ENCODE peak calls at places on chromosome 10, in eight cellular contexts. A is non-pigmented ciliary epithelial cell; T is astrocyte of the spinal cord; Q is naive B cell; F is activated CD4-positive, alpha-beta T cell treated with anti-CD3 and anti-CD28 coated beads, Interleukin-2, amount 50 U/mL, for 48 hours; M is GM04503; C is activated CD4-positive, alpha-beta memory T cell treated with anti-CD3 and anti-CD28 coated beads for 36 hours; R is caudate nucleus. V is an unnamed sample.

GRCh38 chr10:93224005-93224779 is 150.5 kb downstream of the CYP26A1 start:
- DNase-seq in A (no peak), M (no peak), Q (no peak), F (no peak), C (no peak), R (no peak), T (no peak), V (no peak)

GRCh38 chr10:74988787-74989574 is 122.5 kb upstream of the SAMD8 start:
- DNase-seq in T (no peak), A (no peak), Q (no peak), C (no peak), M (no peak), R (no peak), F (no peak), V (no peak)

GRCh38 chr10:82572686-82573226 is 697.8 kb downstream of the NRG3 start:
- DNase-seq in A (no peak), C (no peak), M (no peak), T (no peak), Q (no peak), F (no peak), R (no peak), V (no peak)

GRCh38 chr10:77268721-77269120 is 368.9 kb downstream of the KCNMA1 start:
- DNase-seq in T (no peak), Q (no peak), M (no peak), A (no peak), C (no peak), F (no peak), R (no peak), V (no peak)

GRCh38 chr10:115654961-115655360 is 561.8 kb downstream of the ATRNL1 start:
- DNase-seq in T (peak; percentile 75), F (no peak), A (no peak), C (no peak), R (no peak), Q (no peak), M (no peak), V (no peak)

GRCh38 chr10:60362461-60362860 is 27.2 kb downstream of the ANK3 start:
- DNase-seq in C (no peak), R (no peak), Q (no peak), M (no peak), A (no peak), T (no peak), F (no peak), V (no peak)

GRCh38 chr10:79103078-79103477 is 34.3 kb downstream of the ZMIZ1 start:
- DNase-seq in C (no peak), A (no peak), T (no peak), R (no peak), Q (no peak), M (no peak), F (no peak), V (no peak)

GRCh38 chr10:46288601-46289206 is 1.9 kb downstream of the ANTXRL start:
- DNase-seq in A (no peak), T (no peak), C (peak; percentile 2), Q (no peak), M (no peak), F (no peak), R (no peak), V (no peak)

GRCh38 chr10:33945051-33945450 is 610.6 kb upstream of the NRP1 start:
- DNase-seq in C (no peak), R (no peak), T (no peak), Q (no peak), A (no peak), M (no peak), F (no peak), V (no peak)

GRCh38 chr10:92222603-92223275 is 68.1 kb downstream of the CPEB3 start:
- DNase-seq in R (no peak), Q (no peak), C (no peak), T (peak; percentile 59), A (peak; percentile 44), M (no peak), F (no peak), V (no peak)

GRCh38 chr10:58385784-58386112 is 538 bp downstream of the TFAM start:
- DNase-seq in R (peak; percentile 42), Q (no peak), M (no peak), T (peak; percentile 27), F (peak; percentile 26), C (peak; percentile 38), A (no peak), V (no peak)

GRCh38 chr10:61406282-61406681 is 46.9 kb downstream of the TMEM26 start:
- DNase-seq in F (no peak), Q (no peak), C (no peak), A (no peak), R (no peak), M (no peak), T (no peak), V (no peak)

GRCh38 chr10:101561068-101561915 is 26.8 kb downstream of the POLL start:
- DNase-seq in C (no peak), F (no peak), A (no peak), R (no peak), Q (no peak), M (no peak), T (no peak), V (no peak)

GRCh38 chr10:93804200-93804599 is 46.5 kb downstream of the LGI1 start:
- DNase-seq in Q (no peak), A (no peak), C (no peak), R (no peak), T (no peak), F (no peak), M (no peak), V (no peak)

GRCh38 chr10:96826438-96826837 is 5.7 kb upstream of the LCOR start:
- DNase-seq in F (no peak), C (no peak), Q (no peak), A (no peak), R (no peak), M (no peak), T (no peak), V (no peak)

GRCh38 chr10:84177541-84178386 is 4.2 kb downstream of the GPR15LG start:
- DNase-seq in Q (no peak), C (peak; percentile 60), M (no peak), A (no peak), T (no peak), R (no peak), F (peak; percentile 15), V (peak; percentile 32)

GRCh38 chr10:70776455-70777005 is 8.6 kb downstream of the TBATA start:
- DNase-seq in C (peak; percentile 4), T (no peak), Q (no peak), M (no peak), F (no peak), R (no peak), A (no peak), V (no peak)

GRCh38 chr10:121598261-121599249 is at the start of gene FGFR2:
- DNase-seq in T (peak; percentile 62), F (peak; percentile 6), R (peak; percentile 70), Q (no peak), A (no peak), C (peak; percentile 38), M (no peak), V (peak; percentile 59)

GRCh38 chr10:11018426-11018818 is 750 bp downstream of the CELF2 start:
- DNase-seq in A (no peak), Q (no peak), F (peak; percentile 15), T (no peak), R (peak; percentile 41), M (no peak), C (peak; percentile 18), V (no peak)

GRCh38 chr10:125038637-125039036 is 96.7 kb downstream of the ZRANB1 start:
- DNase-seq in F (no peak), M (no peak), Q (no peak), C (peak; percentile 14), T (no peak), A (no peak), R (peak; percentile 19), V (no peak)

GRCh38 chr10:72242675-72243074 is 26.6 kb upstream of the ASCC1 start:
- DNase-seq in M (no peak), T (peak; percentile 61), Q (no peak), C (peak; percentile 52), A (no peak), F (no peak), R (no peak), V (no peak)

GRCh38 chr10:58064714-58065528 is 202.8 kb downstream of the IPMK start:
- DNase-seq in A (peak; percentile 22), T (peak; percentile 69), M (no peak), F (no peak), Q (peak; percentile 2), R (no peak), C (no peak), V (peak; percentile 11)

GRCh38 chr10:36531621-36532020 is 593.8 kb upstream of the ANKRD30A start:
- DNase-seq in R (no peak), C (no peak), F (no peak), T (no peak), M (no peak), A (no peak), Q (no peak), V (no peak)

GRCh38 chr10:13087986-13088618 is 11.9 kb upstream of the OPTN start:
- DNase-seq in Q (no peak), C (peak; percentile 39), M (peak; percentile 57), F (no peak), T (peak; percentile 64), A (no peak), R (no peak), V (no peak)

GRCh38 chr10:111335826-111336225 is 259.0 kb downstream of the ADRA2A start:
- DNase-seq in A (no peak), C (no peak), T (no peak), Q (no peak), M (no peak), F (no peak), R (no peak), V (no peak)

GRCh38 chr10:95077556-95077955 is 8.3 kb upstream of the CYP2C8 start:
- DNase-seq in T (no peak), C (no peak), F (no peak), M (no peak), Q (no peak), R (no peak), A (no peak), V (no peak)

GRCh38 chr10:27104919-27105318 is 4.6 kb upstream of the ANKRD26 start:
- DNase-seq in F (no peak), T (no peak), R (no peak), A (no peak), Q (no peak), M (no peak), C (peak; percentile 35), V (no peak)